ENCODE peak calls at places on chromosomes 16 and 17, in eight cellular contexts. T is cardiac muscle cell, L is IMR-90, M is ascending aorta, F is H1, P is neural progenitor cell, G is fibroblast of lung, H is tibial artery. Y is an unnamed sample.
A peak's percentile ranks its signal among the peaks of the same experiment; 100 is the strongest.

GRCh38 chr17:62888148-62888547 is 77.9 kb upstream of the TANC2 start:
- DNase-seq in F (no peak), H (no peak), G (no peak), L (no peak), T (no peak), P (no peak), M (no peak), Y (no peak)

GRCh38 chr17:7572338-7572587 is 7.2 kb upstream of the CD68 start:
- DNase-seq in H (no peak), P (no peak), F (no peak), T (no peak), L (no peak), G (no peak), M (no peak), Y (no peak)

GRCh38 chr16:16025214-16025968 is 76.0 kb downstream of the ABCC1 start:
- DNase-seq in P (peak; percentile 24), M (peak; percentile 86), L (peak; percentile 97), T (peak; percentile 64), F (no peak), H (peak; percentile 60), G (peak; percentile 92), Y (peak; percentile 19)

GRCh38 chr16:67661101-67661661 is 421 bp downstream of the PARD6A start:
- DNase-seq in G (peak; percentile 34), T (peak; percentile 42), P (peak; percentile 90), F (peak; percentile 76), L (peak; percentile 52), M (no peak), H (no peak), Y (peak; percentile 22)

GRCh38 chr17:16456770-16457316 is 35.1 kb downstream of the LRRC75A start:
- DNase-seq in H (no peak), P (peak; percentile 37), T (peak; percentile 21), M (no peak), L (no peak), G (no peak), F (no peak), Y (no peak)

GRCh38 chr16:1923299-1924034 is 5.3 kb upstream of the HS3ST6 start:
- DNase-seq in H (no peak), L (no peak), G (peak; percentile 36), F (peak; percentile 86), P (peak; percentile 85), T (peak; percentile 43), M (no peak), Y (no peak)

GRCh38 chr17:68777243-68777855 is 176.2 kb upstream of the FAM20A start:
- DNase-seq in F (peak; percentile 78), P (peak; percentile 65), G (peak; percentile 87), H (peak; percentile 57), M (peak; percentile 79), T (peak; percentile 89), L (peak; percentile 67), Y (peak; percentile 17)

GRCh38 chr17:28675980-28676379 is 14.0 kb downstream of the SUPT6H start:
- DNase-seq in L (no peak), H (no peak), P (no peak), M (no peak), T (no peak), G (no peak), F (no peak), Y (no peak)

GRCh38 chr17:57899822-57900221 is 50.0 kb upstream of the MRPS23 start:
- DNase-seq in T (no peak), M (no peak), H (peak; percentile 54), L (no peak), P (no peak), F (no peak), G (no peak), Y (no peak)

GRCh38 chr16:4870138-4870671 is 22.9 kb downstream of the UBN1 start:
- DNase-seq in L (no peak), P (no peak), G (no peak), H (no peak), F (no peak), T (no peak), M (peak; percentile 47), Y (no peak)

GRCh38 chr17:57898487-57899311 is 48.9 kb upstream of the MRPS23 start:
- DNase-seq in T (peak; percentile 38), G (peak; percentile 71), M (no peak), F (peak; percentile 77), L (peak; percentile 49), H (peak; percentile 51), P (peak; percentile 94), Y (peak; percentile 78)

DNA sequence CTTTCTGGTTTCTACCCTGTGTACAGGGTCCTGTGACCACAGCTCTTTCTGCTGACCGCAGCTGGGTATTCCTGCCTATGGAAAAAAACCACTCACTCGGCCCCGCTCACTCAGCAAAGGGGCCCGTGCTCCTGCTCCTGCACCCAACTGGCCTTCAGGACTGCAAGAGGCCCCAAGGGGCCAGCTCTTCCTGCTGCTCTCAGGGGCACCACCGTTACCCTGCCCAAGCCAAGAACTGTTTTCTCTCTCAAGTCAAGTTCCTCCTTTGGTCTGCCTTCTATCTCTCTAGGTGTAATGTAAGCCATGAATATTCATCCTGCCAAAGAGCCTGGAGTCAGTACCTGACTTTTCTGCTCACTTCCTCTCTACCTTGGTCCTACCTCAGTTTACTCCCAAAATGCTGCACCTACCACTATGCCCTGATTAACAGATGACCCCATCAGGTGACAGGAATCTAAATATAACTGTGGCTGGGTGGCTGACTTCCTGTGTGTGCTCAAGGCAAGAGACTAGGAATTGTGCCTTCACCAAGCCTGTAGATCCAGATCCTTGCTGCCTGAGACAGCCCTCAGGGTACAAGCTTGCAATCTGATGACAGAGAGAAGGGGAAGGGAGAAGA is 20.4 kb upstream of the SCIMP start:
- DNase-seq in H (no peak), G (no peak), L (no peak), P (no peak), F (no peak), M (no peak), T (no peak), Y (no peak)
- H3K4me1 ChIP-seq in H (no peaks in the 10 kb centered on the region), G (no peaks in the 10 kb centered on the region), L (no peaks in the 10 kb centered on the region), P (no peaks in the 10 kb centered on the region), F (no peaks in the 10 kb centered on the region), M (no peaks in the 10 kb centered on the region), T (peaks cover 9% of the 10 kb centered on the region), Y (no peaks in the 10 kb centered on the region)

GRCh38 chr16:13957197-13958078 is 37.5 kb downstream of the ERCC4 start:
- DNase-seq in H (peak; percentile 87), M (peak; percentile 83), P (peak; percentile 28), F (no peak), L (peak; percentile 95), G (peak; percentile 99), T (peak; percentile 96), Y (peak; percentile 54)
- H3K4me3 ChIP-seq in H (peak overlapping the region; percentile 32), M (peak overlapping the region; percentile 50), P (no peak overlapping the region), F (no peak overlapping the region), L (peak overlapping the region; percentile 32), G (peak overlapping the region; percentile 69), T (no peak overlapping the region), Y (peak overlapping the region; percentile 4)

DNA sequence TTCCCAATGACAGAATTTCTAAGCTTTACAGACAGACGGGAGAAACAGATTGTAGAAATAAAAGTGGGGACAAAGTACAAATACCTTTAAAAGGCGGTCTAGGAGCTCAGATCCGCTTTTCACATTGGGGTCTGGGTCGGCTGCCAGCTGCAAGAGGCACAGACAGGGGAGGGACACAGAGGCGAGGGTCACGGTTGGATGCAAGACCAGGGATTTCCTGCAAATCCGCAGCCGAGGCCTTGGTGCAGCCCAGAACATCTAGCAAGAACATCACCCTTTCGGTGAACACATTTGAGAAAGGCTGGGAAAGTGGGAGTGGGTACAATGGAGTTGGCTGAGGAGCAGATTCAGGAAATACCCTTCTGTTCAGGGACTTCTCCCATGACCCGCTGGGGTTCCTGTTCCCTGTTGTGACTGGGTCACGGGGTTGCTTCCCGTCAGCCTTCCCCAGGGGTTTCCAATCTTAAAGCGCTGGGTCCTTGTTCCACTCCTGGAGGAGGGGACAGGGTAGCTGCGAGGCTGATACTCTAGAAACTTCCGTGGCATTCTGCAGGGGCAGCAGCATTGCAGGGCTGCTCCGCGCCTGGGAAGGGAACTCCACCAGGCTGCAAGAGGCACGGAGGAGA is 16.2 kb downstream of the VAC14 start:
- DNase-seq in P (no peak), G (no peak), L (no peak), T (no peak), F (no peak), M (no peak), H (no peak), Y (no peak)
- H3K36me3 ChIP-seq in P (no peaks in the 10 kb centered on the region), G (peaks cover 27% of the 10 kb centered on the region), L (peaks cover 57% of the 10 kb centered on the region), T (peaks cover 24% of the 10 kb centered on the region), F (peaks cover 52% of the 10 kb centered on the region), M (peaks cover 68% of the 10 kb centered on the region), H (peaks cover 53% of the 10 kb centered on the region), Y (peaks cover 64% of the 10 kb centered on the region)

GRCh38 chr17:73304438-73304837 is 7.4 kb downstream of the CDC42EP4 start:
- DNase-seq in T (no peak), L (no peak), F (no peak), G (no peak), M (no peak), P (no peak), H (no peak), Y (no peak)

GRCh38 chr17:73307130-73307529 is 4.7 kb downstream of the CDC42EP4 start:
- DNase-seq in G (no peak), M (no peak), T (no peak), H (no peak), L (no peak), F (no peak), P (no peak), Y (peak; percentile 64)

GRCh38 chr17:73305845-73306836 is 5.7 kb downstream of the CDC42EP4 start:
- DNase-seq in G (no peak), L (no peak), H (no peak), F (no peak), P (no peak), T (no peak), M (no peak), Y (no peak)

GRCh38 chr17:73302189-73302588 is 9.6 kb downstream of the CDC42EP4 start:
- DNase-seq in P (no peak), H (no peak), G (no peak), F (no peak), M (no peak), L (no peak), T (peak; percentile 76), Y (no peak)

DNA sequence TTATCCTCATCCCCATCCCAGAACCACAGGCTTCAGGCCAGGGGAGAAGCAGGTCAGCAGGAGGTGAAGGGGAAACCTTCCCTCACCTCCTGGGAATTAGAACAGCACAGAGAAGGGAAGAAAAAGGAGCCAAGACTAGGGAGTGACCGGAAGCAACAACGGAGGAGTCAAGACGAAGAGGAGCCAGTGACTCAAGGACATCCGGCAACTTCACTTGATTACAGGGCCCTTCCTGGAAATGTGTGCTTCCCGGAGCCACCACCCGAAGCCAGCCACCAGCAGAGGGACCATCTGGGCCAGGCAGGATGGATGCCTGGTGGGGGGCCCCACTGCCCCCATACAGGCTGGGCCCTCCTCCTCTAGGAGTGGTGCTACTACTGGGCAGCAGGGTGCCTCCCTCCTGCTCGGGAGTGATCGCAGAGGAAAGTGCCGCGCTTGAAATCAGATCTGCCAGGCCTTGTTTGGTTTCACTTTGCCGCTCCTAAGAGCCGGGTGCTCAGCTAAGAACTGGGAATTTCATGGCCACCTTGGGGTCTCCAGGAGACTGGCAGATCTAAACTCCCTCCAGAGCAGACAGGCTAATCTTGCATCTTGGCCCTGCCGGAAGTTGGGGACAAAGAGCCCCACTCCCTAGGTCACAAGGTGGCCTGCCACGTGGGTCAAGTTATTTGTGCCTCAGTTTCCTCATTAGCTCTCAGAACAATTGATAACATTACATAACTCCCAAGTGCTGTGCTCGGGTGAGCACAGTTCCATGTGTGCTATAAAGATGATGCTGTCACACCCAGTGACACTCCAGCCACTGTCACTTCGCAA is 6.6 kb downstream of the CDC42EP4 start:
- DNase-seq in H (peak; percentile 73), G (peak; percentile 83), T (peak; percentile 88), M (peak; percentile 92), F (peak; percentile 63), L (peak; percentile 78), P (peak; percentile 35), Y (peak; percentile 86)
- H3K4me1 ChIP-seq in H (peaks cover 63% of the 10 kb centered on the region), G (peaks cover 45% of the 10 kb centered on the region), T (peaks cover 44% of the 10 kb centered on the region), M (peaks cover 29% of the 10 kb centered on the region), F (peaks cover 27% of the 10 kb centered on the region), L (peaks cover 37% of the 10 kb centered on the region), P (peaks cover 31% of the 10 kb centered on the region), Y (peaks cover 38% of the 10 kb centered on the region)